ENCODE peak calls at places on chromosomes 4 and X, in five cellular contexts. One of them, this sample, is unnamed.

GRCh38 chr4:120446051-120446567 is 379.5 kb upstream of the MAD2L1 start:
- DNase-seq in H9: no peak
- DNase-seq in GM12865: peak; percentile 30
- DNase-seq in mammary epithelial cell: no peak
- DNase-seq in fibroblast of the aortic adventitia: no peak
- DNase-seq in this sample: no peak

GRCh38 chr4:142585411-142585810 is 260.7 kb downstream of the INPP4B start:
- DNase-seq in H9: no peak
- DNase-seq in GM12865: no peak
- DNase-seq in mammary epithelial cell: peak; percentile 11
- DNase-seq in fibroblast of the aortic adventitia: peak; percentile 19
- DNase-seq in this sample: no peak

GRCh38 chr4:78267790-78268189 is 210.7 kb downstream of the FRAS1 start:
- DNase-seq in H9: no peak
- DNase-seq in GM12865: no peak
- DNase-seq in mammary epithelial cell: no peak
- DNase-seq in fibroblast of the aortic adventitia: no peak
- DNase-seq in this sample: no peak

GRCh38 chr4:3334316-3334715 is 41.5 kb downstream of the RGS12 start:
- DNase-seq in H9: no peak
- DNase-seq in GM12865: no peak
- DNase-seq in mammary epithelial cell: no peak
- DNase-seq in fibroblast of the aortic adventitia: no peak
- DNase-seq in this sample: no peak

GRCh38 chr4:143241892-143242291 is 57.2 kb downstream of the USP38 start:
- DNase-seq in H9: no peak
- DNase-seq in GM12865: peak; percentile 7
- DNase-seq in mammary epithelial cell: peak; percentile 63
- DNase-seq in fibroblast of the aortic adventitia: peak; percentile 17
- DNase-seq in this sample: no peak

GRCh38 chr4:48912349-48912748 is 5.8 kb upstream of the OCIAD2 start:
- DNase-seq in H9: no peak
- DNase-seq in GM12865: no peak
- DNase-seq in mammary epithelial cell: peak; percentile 50
- DNase-seq in fibroblast of the aortic adventitia: no peak
- DNase-seq in this sample: no peak

GRCh38 chrX:50198348-50198747 is 2.5 kb downstream of the AKAP4 start:
- DNase-seq in H9: no peak
- DNase-seq in GM12865: no peak
- DNase-seq in mammary epithelial cell: no peak
- DNase-seq in fibroblast of the aortic adventitia: no peak
- DNase-seq in this sample: no peak

GRCh38 chr4:109424093-109424818 is 9.4 kb upstream of the SEC24B start:
- DNase-seq in H9: no peak
- DNase-seq in GM12865: peak; percentile 35
- DNase-seq in mammary epithelial cell: no peak
- DNase-seq in fibroblast of the aortic adventitia: no peak
- DNase-seq in this sample: no peak

GRCh38 chrX:11558972-11559371 is 106.7 kb downstream of the ARHGAP6 start:
- DNase-seq in H9: peak; percentile 45
- DNase-seq in GM12865: peak; percentile 49
- DNase-seq in mammary epithelial cell: peak; percentile 3
- DNase-seq in fibroblast of the aortic adventitia: no peak
- DNase-seq in this sample: peak; percentile 58

GRCh38 chr4:45580306-45580705 is 543.5 kb downstream of the GABRG1 start:
- DNase-seq in H9: no peak
- DNase-seq in GM12865: no peak
- DNase-seq in mammary epithelial cell: no peak
- DNase-seq in fibroblast of the aortic adventitia: no peak
- DNase-seq in this sample: no peak

GRCh38 chr4:83362492-83363329 is 28.1 kb upstream of the HPSE start:
- DNase-seq in H9: no peak
- DNase-seq in GM12865: peak; percentile 34
- DNase-seq in mammary epithelial cell: peak; percentile 32
- DNase-seq in fibroblast of the aortic adventitia: peak; percentile 59
- DNase-seq in this sample: no peak

GRCh38 chr4:8219236-8219635 is 20.1 kb downstream of the SH3TC1 start:
- DNase-seq in H9: no peak
- DNase-seq in GM12865: no peak
- DNase-seq in mammary epithelial cell: no peak
- DNase-seq in fibroblast of the aortic adventitia: no peak
- DNase-seq in this sample: no peak

GRCh38 chrX:112851161-112851779 is 10.6 kb upstream of the AMOT start:
- DNase-seq in H9: peak; percentile 44
- DNase-seq in GM12865: peak; percentile 83
- DNase-seq in mammary epithelial cell: peak; percentile 4
- DNase-seq in fibroblast of the aortic adventitia: peak; percentile 14
- DNase-seq in this sample: peak; percentile 35

GRCh38 chr4:19592391-19592790 is 659.3 kb upstream of the SLIT2 start:
- DNase-seq in H9: no peak
- DNase-seq in GM12865: no peak
- DNase-seq in mammary epithelial cell: no peak
- DNase-seq in fibroblast of the aortic adventitia: peak; percentile 30
- DNase-seq in this sample: no peak

DNA sequence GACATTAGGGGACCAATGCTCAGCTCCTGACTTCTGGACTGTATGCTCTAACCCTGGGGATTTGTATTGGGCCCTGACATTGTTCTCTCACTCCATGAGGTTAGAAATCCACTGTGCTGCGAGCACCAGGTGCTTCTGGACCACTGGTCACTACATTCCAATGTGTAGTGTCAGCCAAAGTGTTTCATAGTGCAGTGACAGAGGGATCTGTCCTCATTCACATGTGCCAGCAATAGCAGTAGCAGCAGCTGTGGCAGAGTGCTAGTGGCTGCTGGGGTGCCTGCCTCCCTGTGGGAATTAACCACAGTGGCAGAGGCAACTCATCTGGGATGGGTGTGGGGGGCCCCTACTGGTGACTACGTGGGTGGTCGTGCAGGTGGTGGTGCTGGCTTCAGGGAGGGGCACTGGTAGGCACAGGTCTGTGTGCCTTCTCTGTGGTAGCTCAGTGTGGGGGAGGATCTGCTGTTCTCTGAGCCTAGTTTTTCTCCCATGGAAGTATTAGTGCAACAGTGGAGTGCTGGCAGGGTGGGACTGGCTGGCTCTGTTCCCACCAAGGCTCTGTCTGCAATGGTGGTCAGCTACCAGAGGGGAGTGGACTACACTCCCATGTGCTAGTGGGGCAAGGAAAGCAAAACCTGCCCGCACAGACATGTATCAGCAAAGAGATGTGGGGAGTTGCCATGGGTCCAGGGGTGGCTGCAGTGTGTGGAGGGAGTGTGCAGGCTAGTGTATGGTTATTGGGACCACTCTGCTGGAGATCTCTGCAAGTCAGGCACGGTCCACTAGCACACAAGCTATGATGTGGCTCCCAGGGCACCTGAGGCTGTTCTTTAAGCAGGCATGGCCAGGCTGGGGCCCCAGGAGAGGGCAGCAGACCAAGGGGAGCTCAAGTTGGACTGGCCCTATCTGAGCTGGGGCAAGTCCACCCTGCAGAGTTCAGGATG is 78.5 kb downstream of the SCLT1 start:
- DNase-seq in H9: no peak
- DNase-seq in GM12865: no peak
- DNase-seq in mammary epithelial cell: no peak
- DNase-seq in fibroblast of the aortic adventitia: no peak
- DNase-seq in this sample: no peak
- TF ChIP-seq CTCF in H9: no peak
- TF ChIP-seq CTCF in GM12865: no peak
- TF ChIP-seq CTCF in mammary epithelial cell: no peak
- TF ChIP-seq CTCF in fibroblast of the aortic adventitia: no peak
- TF ChIP-seq CTCF in this sample: no peak

GRCh38 chrX:74420194-74421035 is 878 bp upstream of the SLC16A2 start:
- DNase-seq in H9: peak; percentile 76
- DNase-seq in GM12865: no peak
- DNase-seq in mammary epithelial cell: peak; percentile 66
- DNase-seq in fibroblast of the aortic adventitia: peak; percentile 78
- DNase-seq in this sample: peak; percentile 22
- TF ChIP-seq CTCF in H9: peak; percentile 26
- TF ChIP-seq CTCF in GM12865: no peak
- TF ChIP-seq CTCF in mammary epithelial cell: no peak
- TF ChIP-seq CTCF in fibroblast of the aortic adventitia: no peak
- TF ChIP-seq CTCF in this sample: no peak

DNA sequence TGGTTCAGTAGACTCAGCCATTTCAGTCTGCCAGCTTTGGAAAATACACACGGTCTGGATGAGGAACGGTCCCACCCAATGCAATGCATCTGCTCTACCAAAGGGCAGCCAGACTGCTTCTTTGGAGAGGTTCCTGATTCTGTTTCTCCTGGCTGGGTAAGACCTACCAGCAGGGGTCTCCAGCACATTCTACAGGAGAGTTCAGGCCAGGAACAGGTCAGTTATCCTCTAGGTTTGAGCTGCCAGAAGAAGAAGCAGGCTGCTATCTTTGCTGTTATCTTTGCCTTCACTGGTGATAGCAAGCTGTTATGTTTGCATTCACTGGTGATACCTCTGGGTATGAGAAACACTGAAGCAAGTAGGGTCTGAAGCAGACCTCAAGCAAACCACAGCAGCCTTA is 45.5 kb upstream of the PBDC1 start:
- DNase-seq in H9: no peak
- DNase-seq in GM12865: peak; percentile 1
- DNase-seq in mammary epithelial cell: no peak
- DNase-seq in fibroblast of the aortic adventitia: no peak
- DNase-seq in this sample: peak; percentile 5
- TF ChIP-seq CTCF in H9: peak; percentile 27
- TF ChIP-seq CTCF in GM12865: no peak
- TF ChIP-seq CTCF in mammary epithelial cell: no peak
- TF ChIP-seq CTCF in fibroblast of the aortic adventitia: no peak
- TF ChIP-seq CTCF in this sample: no peak

DNA sequence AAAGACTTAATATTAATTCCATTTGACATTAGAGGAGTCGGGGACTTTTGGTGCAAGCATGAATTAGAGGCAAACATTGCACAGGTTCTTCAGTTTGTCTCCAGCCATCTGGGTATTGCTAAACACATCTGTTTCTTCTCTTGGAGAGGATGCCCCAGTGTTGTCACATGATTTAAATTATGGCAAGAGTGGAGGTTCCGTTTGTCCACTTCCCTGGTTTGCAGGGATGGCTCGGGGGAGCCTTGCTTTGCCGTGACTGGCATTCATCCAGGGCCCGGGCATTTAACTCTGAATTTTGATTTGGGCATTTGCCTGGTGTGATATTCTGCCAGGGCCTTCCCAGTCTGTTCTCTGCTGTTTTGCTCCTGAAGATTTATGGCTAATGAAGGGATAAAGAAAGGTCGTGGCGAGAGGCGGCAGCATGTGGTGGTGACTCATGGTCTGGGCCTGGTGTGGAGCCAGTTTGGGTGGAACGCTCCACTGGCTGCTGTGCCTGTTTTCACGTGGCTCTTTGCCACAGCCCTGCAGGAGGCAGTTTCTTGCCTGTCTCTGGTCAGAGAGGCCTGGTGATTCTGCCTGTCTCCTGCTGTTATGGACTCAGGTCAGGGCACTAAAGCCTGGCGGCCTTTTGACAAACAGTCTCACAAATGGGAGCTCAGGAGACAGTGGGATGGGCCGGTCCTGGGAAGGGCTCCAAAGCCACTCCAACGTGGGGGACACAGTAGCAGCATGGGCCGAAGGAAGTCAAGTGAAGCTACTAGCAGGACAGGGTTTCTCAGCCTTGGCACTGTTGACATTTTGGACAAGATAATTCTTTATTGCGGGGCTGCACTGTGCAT is 99.4 kb upstream of the PGRMC2 start:
- DNase-seq in H9: no peak
- DNase-seq in GM12865: no peak
- DNase-seq in mammary epithelial cell: peak; percentile 83
- DNase-seq in fibroblast of the aortic adventitia: peak; percentile 99
- DNase-seq in this sample: no peak
- TF ChIP-seq CTCF in H9: no peak
- TF ChIP-seq CTCF in GM12865: no peak
- TF ChIP-seq CTCF in mammary epithelial cell: no peak
- TF ChIP-seq CTCF in fibroblast of the aortic adventitia: no peak
- TF ChIP-seq CTCF in this sample: no peak

This sample was measured in activated CD8-positive, alpha-beta T cell treated with anti-CD3 and anti-CD28 coated beads for 36 hours.